ENCODE peak calls at places on chromosomes 2 and 18, in five cellular contexts. One of them, this sample, is unnamed.

GRCh38 chr2:100105678-100106054 is 36.7 kb downstream of the AFF3 start:
- DNase-seq in amygdala: no peak
- DNase-seq in CD8-positive, alpha-beta memory T cell: no peak
- DNase-seq in stimulated activated CD8-positive, alpha-beta memory T cell treated with anti-CD3 and anti-CD28 coated beads, Interleukin-7, amount 100 ng/mL, for 4 hours: no peak
- DNase-seq in fibroblast of lung: peak
- DNase-seq in this sample: no peak

GRCh38 chr2:107384426-107384825 is 442.3 kb upstream of the RGPD4 start:
- DNase-seq in fibroblast of lung: no peak
- DNase-seq in amygdala: no peak
- DNase-seq in CD8-positive, alpha-beta memory T cell: no peak
- DNase-seq in stimulated activated CD8-positive, alpha-beta memory T cell treated with anti-CD3 and anti-CD28 coated beads, Interleukin-7, amount 100 ng/mL, for 4 hours: no peak
- DNase-seq in this sample: no peak

GRCh38 chr2:46290019-46290418 is 7.2 kb upstream of the EPAS1 start:
- DNase-seq in stimulated activated CD8-positive, alpha-beta memory T cell treated with anti-CD3 and anti-CD28 coated beads, Interleukin-7, amount 100 ng/mL, for 4 hours: no peak
- DNase-seq in fibroblast of lung: no peak
- DNase-seq in CD8-positive, alpha-beta memory T cell: no peak
- DNase-seq in amygdala: no peak
- DNase-seq in this sample: no peak

GRCh38 chr2:24492283-24493272 is 1.5 kb downstream of the NCOA1 start:
- DNase-seq in CD8-positive, alpha-beta memory T cell: peak
- DNase-seq in fibroblast of lung: peak
- DNase-seq in amygdala: no peak
- DNase-seq in stimulated activated CD8-positive, alpha-beta memory T cell treated with anti-CD3 and anti-CD28 coated beads, Interleukin-7, amount 100 ng/mL, for 4 hours: no peak
- DNase-seq in this sample: no peak

GRCh38 chr2:105739408-105739807 is 5.3 kb upstream of the NCK2 start:
- DNase-seq in CD8-positive, alpha-beta memory T cell: no peak
- DNase-seq in fibroblast of lung: no peak
- DNase-seq in stimulated activated CD8-positive, alpha-beta memory T cell treated with anti-CD3 and anti-CD28 coated beads, Interleukin-7, amount 100 ng/mL, for 4 hours: no peak
- DNase-seq in amygdala: no peak
- DNase-seq in this sample: no peak

GRCh38 chr2:177599072-177599688 is 206.6 kb downstream of the AGPS start:
- DNase-seq in CD8-positive, alpha-beta memory T cell: no peak
- DNase-seq in stimulated activated CD8-positive, alpha-beta memory T cell treated with anti-CD3 and anti-CD28 coated beads, Interleukin-7, amount 100 ng/mL, for 4 hours: no peak
- DNase-seq in fibroblast of lung: no peak
- DNase-seq in amygdala: no peak
- DNase-seq in this sample: no peak

GRCh38 chr2:216195565-216195978 is 86.4 kb downstream of the XRCC5 start:
- DNase-seq in amygdala: no peak
- DNase-seq in stimulated activated CD8-positive, alpha-beta memory T cell treated with anti-CD3 and anti-CD28 coated beads, Interleukin-7, amount 100 ng/mL, for 4 hours: no peak
- DNase-seq in fibroblast of lung: peak
- DNase-seq in CD8-positive, alpha-beta memory T cell: no peak
- DNase-seq in this sample: no peak

GRCh38 chr18:6624729-6625308 is 104.7 kb upstream of the ARHGAP28 start:
- DNase-seq in stimulated activated CD8-positive, alpha-beta memory T cell treated with anti-CD3 and anti-CD28 coated beads, Interleukin-7, amount 100 ng/mL, for 4 hours: no peak
- DNase-seq in amygdala: no peak
- DNase-seq in CD8-positive, alpha-beta memory T cell: no peak
- DNase-seq in fibroblast of lung: peak
- DNase-seq in this sample: no peak

GRCh38 chr2:175576875-175577274 is 395.4 kb upstream of the ATP5MC3 start:
- DNase-seq in amygdala: no peak
- DNase-seq in CD8-positive, alpha-beta memory T cell: no peak
- DNase-seq in fibroblast of lung: no peak
- DNase-seq in stimulated activated CD8-positive, alpha-beta memory T cell treated with anti-CD3 and anti-CD28 coated beads, Interleukin-7, amount 100 ng/mL, for 4 hours: no peak
- DNase-seq in this sample: no peak

This sample was measured in NK-92 treated with Interleukin-12 subunit alpha and Interleukin-12 subunit beta, amount 100 ng/mL, for 24 hours.